ENCODE peak calls at places on chromosomes 5 and 9, in five cellular contexts. I is heart right ventricle, O is progenitor cell of endocrine pancreas, X is glutamatergic neuron, S is GM12878. J is an unnamed sample.

GRCh38 chr5:76649140-76649539 is 25.9 kb upstream of the F2RL2 start:
- DNase-seq in O (no peak), X (no peak), S (no peak), I (no peak), J (no peak)

GRCh38 chr9:118459832-118460425 is 755.7 kb downstream of the TLR4 start:
- DNase-seq in S (no peak), O (no peak), I (peak), X (no peak), J (no peak)

GRCh38 chr9:105132576-105132975 is 111.9 kb upstream of the SLC44A1 start:
- DNase-seq in I (no peak), X (no peak), S (no peak), O (no peak), J (no peak)

GRCh38 chr5:151002681-151003502 is 17.5 kb upstream of the GPX3 start:
- DNase-seq in O (no peak), S (no peak), I (no peak), X (no peak), J (no peak)

GRCh38 chr5:180960209-180960608 is 28.4 kb upstream of the BTNL3 start:
- DNase-seq in S (no peak), X (no peak), O (no peak), I (no peak), J (no peak)

GRCh38 chr5:31639488-31640011 is 619 bp downstream of the PDZD2 start:
- DNase-seq in I (peak), S (no peak), O (peak), X (peak), J (no peak)

GRCh38 chr9:129406278-129407225 is 214.3 kb downstream of the C9orf50 start:
- DNase-seq in S (no peak), I (peak), O (no peak), X (peak), J (no peak)

GRCh38 chr9:6034954-6035353 is 19.5 kb upstream of the RANBP6 start:
- DNase-seq in O (no peak), S (no peak), X (no peak), I (no peak), J (no peak)

GRCh38 chr5:139149477-139150199 is 48.5 kb downstream of the SIL1 start:
- DNase-seq in X (no peak), I (no peak), S (no peak), O (no peak), J (no peak)

GRCh38 chr5:108858959-108859358 is 111.3 kb downstream of the FER start:
- DNase-seq in I (no peak), O (no peak), X (no peak), S (peak), J (no peak)

DNA sequence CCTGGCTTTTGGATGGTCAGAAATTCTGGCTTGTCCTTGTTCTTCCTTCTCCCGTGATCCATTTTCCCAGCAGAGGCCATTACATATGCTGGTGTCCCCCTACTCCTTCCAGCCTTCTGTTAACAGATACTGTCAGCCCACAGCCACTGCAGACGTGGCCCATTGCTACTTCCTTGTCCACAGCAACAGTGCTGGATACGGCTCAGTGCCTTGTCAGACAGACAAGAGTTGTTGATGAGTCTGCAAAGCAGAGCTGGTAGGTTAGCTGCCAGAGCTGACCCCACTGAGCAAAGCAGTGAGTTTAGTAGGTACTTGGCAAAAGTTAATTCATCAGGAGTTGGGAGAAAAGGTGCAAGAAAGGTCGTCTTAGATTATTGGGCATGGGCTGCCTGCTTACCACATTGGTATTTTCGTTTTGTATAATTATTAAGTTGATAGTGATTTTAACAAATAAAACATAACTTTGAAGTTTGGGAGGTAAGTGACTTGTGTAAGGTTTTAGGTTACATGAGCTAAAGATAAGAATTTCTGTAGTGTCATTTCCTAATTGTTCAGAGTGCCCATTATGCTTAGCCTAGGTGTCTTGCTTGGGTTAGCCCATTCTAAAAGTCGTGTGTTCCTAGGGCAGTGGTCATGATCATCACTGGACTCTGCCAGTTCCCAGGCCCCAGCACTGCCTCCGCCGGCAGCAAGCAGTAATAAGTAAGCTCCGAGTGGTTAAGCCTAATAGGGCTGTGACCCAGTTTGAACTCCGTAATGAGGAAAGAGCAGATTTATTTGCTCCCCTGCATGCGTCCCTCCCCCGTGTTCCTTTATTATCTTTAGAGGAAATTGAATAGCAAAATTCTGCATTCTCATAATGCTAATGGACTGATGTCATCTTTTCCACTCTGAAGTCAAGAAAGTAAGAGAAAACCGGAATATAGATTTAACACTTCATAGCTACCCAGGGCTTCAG is 292.0 kb downstream of the FANCC start:
- DNase-seq in S (no peak), I (peak), O (no peak), X (peak), J (peak)
- TF ChIP-seq CTCF in S (no peak), I (peak), O (peak), X (no peak), J (no peak)

GRCh38 chr9:106288689-106289088 is 574.3 kb upstream of the ZNF462 start:
- DNase-seq in I (no peak), X (no peak), O (no peak), S (no peak), J (no peak)

GRCh38 chr9:106286249-106286648 is 576.7 kb upstream of the ZNF462 start:
- DNase-seq in I (no peak), S (no peak), O (no peak), X (peak), J (no peak)

GRCh38 chr9:106287108-106287631 is 575.8 kb upstream of the ZNF462 start:
- DNase-seq in X (peak), O (no peak), S (no peak), I (no peak), J (no peak)

GRCh38 chr9:106284300-106284699 is 578.7 kb upstream of the ZNF462 start:
- DNase-seq in S (no peak), I (no peak), O (no peak), X (peak), J (no peak)
- TF ChIP-seq CTCF in S (no peak), I (no peak), O (peak), X (peak), J (no peak)

GRCh38 chr9:90853945-90854344 is 52.3 kb downstream of the SYK start:
- DNase-seq in O (no peak), X (no peak), S (no peak), I (no peak), J (no peak)

GRCh38 chr9:90847971-90848370 is 46.4 kb downstream of the SYK start:
- DNase-seq in O (no peak), I (no peak), S (no peak), X (no peak), J (no peak)

GRCh38 chr9:90848866-90849265 is 47.2 kb downstream of the SYK start:
- DNase-seq in O (no peak), X (no peak), S (no peak), I (no peak), J (no peak)

GRCh38 chr9:90854637-90855036 is 53.0 kb downstream of the SYK start:
- DNase-seq in S (no peak), X (no peak), I (no peak), O (no peak), J (no peak)

DNA sequence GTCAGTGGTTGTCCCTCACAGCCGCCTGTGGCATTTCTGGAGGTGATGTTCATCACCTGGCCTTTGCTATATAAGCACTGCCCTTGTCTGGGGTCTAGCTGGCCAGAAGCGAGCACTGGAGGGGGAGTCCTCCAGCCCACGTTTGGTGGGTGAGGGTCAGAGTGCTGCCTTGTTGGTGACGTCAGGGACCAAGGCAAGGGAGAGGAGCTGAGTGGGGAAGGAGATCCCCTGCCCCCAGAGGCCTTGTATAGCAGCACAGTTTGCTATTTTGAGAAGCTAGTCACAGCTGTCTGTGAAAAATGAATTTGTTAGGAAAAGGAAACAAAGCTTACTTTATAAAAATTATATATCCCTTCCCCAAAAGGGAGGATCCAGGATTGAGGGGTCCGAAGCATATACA is 49.8 kb downstream of the SYK start:
- DNase-seq in O (no peak), X (peak), S (no peak), I (no peak), J (no peak)
- TF ChIP-seq CTCF in O (peak), X (peak), S (no peak), I (no peak), J (no peak)

GRCh38 chr5:38751103-38751502 is 94.7 kb upstream of the OSMR start:
- DNase-seq in I (no peak), S (no peak), X (no peak), O (no peak), J (no peak)
- TF ChIP-seq CTCF in I (no peak), S (no peak), X (no peak), O (no peak), J (no peak)